ENCODE peak calls at places on chromosomes 12 and 14, in eight cellular contexts. Y, X, N, Z, P, I, V and C are unnamed samples.

GRCh38 chr12:98154850-98155249 is 360.5 kb upstream of the TMPO start:
- DNase-seq in Y (no peak), X (no peak), Z (peak), N (peak), I (peak), P (no peak), V (peak), C (peak)

GRCh38 chr14:48275301-48275700 is 599.9 kb upstream of the MDGA2 start:
- DNase-seq in N (no peak), X (no peak), Z (no peak), Y (no peak), P (no peak), I (no peak), V (peak), C (no peak)

GRCh38 chr14:95293474-95293873 is 26.2 kb downstream of the CLMN start:
- DNase-seq in N (no peak), V (no peak), I (no peak), P (no peak), Y (no peak), Z (no peak), X (no peak), C (no peak)

GRCh38 chr14:37403656-37404055 is 191.4 kb downstream of the FOXA1 start:
- DNase-seq in X (no peak), I (no peak), Y (no peak), Z (no peak), N (no peak), V (no peak), P (no peak), C (no peak)

GRCh38 chr12:25053021-25053271 is 104.0 kb upstream of the BCAT1 start:
- DNase-seq in V (no peak), Z (no peak), Y (no peak), X (no peak), P (no peak), I (no peak), N (no peak), C (no peak)

GRCh38 chr12:113155060-113155459 is 5.5 kb downstream of the CFAP73 start:
- DNase-seq in X (no peak), P (no peak), I (no peak), Z (no peak), Y (no peak), V (no peak), N (no peak), C (no peak)

GRCh38 chr14:60590907-60591510 is 58.3 kb downstream of the SIX1 start:
- DNase-seq in N (peak), Z (no peak), P (no peak), Y (no peak), I (no peak), V (peak), X (no peak), C (no peak)

GRCh38 chr12:80720516-80720915 is 3.8 kb downstream of the MYF5 start:
- DNase-seq in V (no peak), N (no peak), P (no peak), Y (no peak), I (no peak), Z (no peak), X (no peak), C (no peak)

GRCh38 chr12:98418357-98419075 is 96.9 kb upstream of the TMPO start:
- DNase-seq in P (peak), N (peak), X (no peak), Y (peak), Z (peak), I (peak), V (peak), C (peak)

GRCh38 chr12:45532113-45532512 is 197.4 kb upstream of the ARID2 start:
- DNase-seq in N (no peak), I (no peak), Y (no peak), V (no peak), X (no peak), P (no peak), Z (no peak), C (no peak)

GRCh38 chr12:121581681-121582439 is 1.0 kb upstream of the KDM2B start:
- DNase-seq in N (no peak), P (no peak), Z (peak), Y (no peak), V (peak), X (peak), I (peak), C (peak)

GRCh38 chr12:120093592-120094355 is 22.8 kb downstream of the RAB35 start:
- DNase-seq in I (peak), V (no peak), N (no peak), X (peak), P (no peak), Z (no peak), Y (no peak), C (no peak)

GRCh38 chr14:35355981-35356839 is 48.3 kb downstream of the NFKBIA start:
- DNase-seq in I (no peak), P (no peak), Z (no peak), V (peak), N (no peak), Y (no peak), X (peak), C (peak)

GRCh38 chr14:62253931-62254330 is 491.7 kb downstream of the SNAPC1 start:
- DNase-seq in V (no peak), X (no peak), P (no peak), Y (no peak), N (no peak), Z (no peak), I (no peak), C (peak)

GRCh38 chr12:40505327-40505726 is 186.9 kb upstream of the CNTN1 start:
- DNase-seq in X (no peak), I (no peak), P (no peak), V (no peak), Z (no peak), Y (no peak), N (no peak), C (no peak)

GRCh38 chr14:104977681-104978647 is at the start of gene AHNAK2:
- DNase-seq in P (peak), Y (peak), I (peak), N (peak), X (peak), Z (peak), V (peak), C (peak)

GRCh38 chr12:54017845-54018607 is 9.2 kb downstream of the HOXC8 start:
- DNase-seq in Y (peak), X (peak), Z (peak), N (no peak), P (peak), I (peak), V (no peak), C (peak)

GRCh38 chr12:212799-213526 is 994 bp downstream of the SLC6A12 start:
- DNase-seq in Z (no peak), X (peak), I (peak), Y (no peak), V (no peak), N (no peak), P (no peak), C (no peak)

GRCh38 chr12:11877869-11878780 is 192.6 kb upstream of the BCL2L14 start:
- DNase-seq in Y (no peak), P (peak), N (no peak), X (peak), Z (peak), I (peak), V (peak), C (peak)

GRCh38 chr14:56156096-56156495 is 37.9 kb downstream of the PELI2 start:
- DNase-seq in V (no peak), N (no peak), Z (no peak), I (no peak), X (no peak), Y (no peak), P (no peak), C (no peak)

GRCh38 chr14:92960706-92961566 is 38.0 kb downstream of the CHGA start:
- DNase-seq in V (peak), X (no peak), Y (no peak), N (peak), P (peak), Z (no peak), I (no peak), C (peak)

GRCh38 chr14:74924061-74924460 is 1.0 kb upstream of the RPS6KL1 start:
- DNase-seq in P (no peak), Z (no peak), I (no peak), N (no peak), X (no peak), Y (peak), V (no peak), C (no peak)

GRCh38 chr12:1117970-1118563 is 127.0 kb downstream of the ERC1 start:
- DNase-seq in Y (no peak), V (peak), N (peak), P (no peak), Z (peak), I (peak), X (peak), C (peak)

GRCh38 chr14:91241848-91242247 is 2.7 kb downstream of the GPR68 start:
- DNase-seq in Y (no peak), X (no peak), I (no peak), V (no peak), P (no peak), N (no peak), Z (no peak), C (no peak)

GRCh38 chr12:31215521-31216232 is 110.3 kb downstream of the SINHCAF start:
- DNase-seq in Y (peak), X (no peak), V (no peak), N (no peak), P (no peak), I (peak), Z (no peak), C (no peak)

GRCh38 chr14:56002316-56002715 is 115.9 kb upstream of the PELI2 start:
- DNase-seq in P (peak), N (no peak), Z (no peak), I (no peak), X (no peak), Y (no peak), V (peak), C (no peak)

GRCh38 chr12:84599539-84599938 is 313.1 kb downstream of the SLC6A15 start:
- DNase-seq in I (no peak), V (peak), X (peak), Z (no peak), P (no peak), N (no peak), Y (no peak), C (peak)

GRCh38 chr12:3000548-3001275 is 41.5 kb downstream of the TEAD4 start:
- DNase-seq in V (no peak), Z (no peak), P (no peak), Y (no peak), I (peak), N (no peak), X (no peak), C (no peak)

GRCh38 chr12:132776816-132777568 is 15.4 kb upstream of the ANKLE2 start:
- DNase-seq in X (no peak), Z (no peak), V (peak), N (no peak), Y (no peak), P (peak), I (peak), C (peak)

GRCh38 chr14:89787525-89787924 is 167.0 kb downstream of the EFCAB11 start:
- DNase-seq in I (no peak), X (peak), Z (no peak), N (no peak), Y (no peak), P (no peak), V (peak), C (no peak)

GRCh38 chr12:113231275-113232231 is 10.3 kb downstream of the TPCN1 start:
- DNase-seq in P (no peak), I (peak), Z (peak), N (no peak), V (peak), Y (peak), X (no peak), C (peak)

GRCh38 chr14:22047105-22047504 is 373.5 kb upstream of the OR4E1 start:
- DNase-seq in N (no peak), Z (peak), X (no peak), V (no peak), I (peak), Y (no peak), P (no peak), C (peak)

GRCh38 chr12:99386907-99387306 is 260.6 kb upstream of the GARIN6 start:
- DNase-seq in V (peak), P (no peak), Z (no peak), I (no peak), Y (no peak), X (no peak), N (no peak), C (peak)

GRCh38 chr14:99853206-99853605 is 60.0 kb downstream of the EML1 start:
- DNase-seq in Y (no peak), V (no peak), N (no peak), Z (no peak), P (peak), I (no peak), X (no peak), C (no peak)

GRCh38 chr14:39060818-39061437 is 42.1 kb downstream of the SEC23A start:
- DNase-seq in Z (no peak), N (no peak), V (no peak), P (no peak), I (no peak), Y (no peak), X (no peak), C (no peak)

GRCh38 chr12:31228811-31229792 is 96.8 kb downstream of the SINHCAF start:
- DNase-seq in Z (no peak), N (no peak), X (no peak), V (no peak), Y (no peak), I (peak), P (peak), C (no peak)

DNA sequence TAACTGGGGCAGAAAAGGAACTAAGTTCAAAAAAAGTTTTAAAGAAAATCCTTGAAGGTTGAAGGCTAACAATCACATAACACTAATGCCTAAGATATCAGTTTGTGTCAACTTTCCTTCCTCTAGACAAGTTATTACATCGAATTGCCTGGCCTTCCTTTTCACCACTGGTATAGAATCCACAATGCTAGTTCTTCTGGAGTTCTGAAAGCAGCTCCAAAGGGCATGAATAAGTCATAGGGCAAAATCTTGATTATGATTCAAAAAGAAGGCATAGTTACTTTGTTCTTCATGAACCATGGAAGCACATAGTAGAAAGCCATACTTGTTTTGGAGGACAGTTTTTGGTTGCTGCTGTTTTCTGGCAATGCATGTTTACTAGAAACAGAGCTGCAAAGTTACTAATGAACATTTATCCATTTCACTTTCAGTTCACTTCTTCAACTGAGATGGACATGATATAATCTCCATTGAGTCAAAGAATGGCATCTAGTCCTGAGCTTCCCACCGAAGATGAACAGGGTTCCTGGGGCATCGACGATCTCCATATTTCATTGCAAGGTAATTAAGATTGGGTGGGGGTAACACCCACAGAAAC is 56.0 kb downstream of the SYNE2 start:
- DNase-seq in V (no peak), Y (no peak), N (no peak), X (no peak), P (no peak), I (no peak), Z (peak), C (no peak)
- H3K4me3 ChIP-seq in V (peak), Y (peak), N (no peak), X (no peak), P (peak), I (no peak), Z (peak), C (peak)

GRCh38 chr12:52949413-52950331 is 754 bp downstream of the KRT18 start:
- DNase-seq in V (peak), P (no peak), Y (peak), I (peak), Z (peak), N (peak), X (no peak), C (peak)
- TF ChIP-seq CTCF in V (no peak), P (no peak), Y (no peak), I (peak), Z (no peak), N (no peak), X (no peak), C (no peak)

DNA sequence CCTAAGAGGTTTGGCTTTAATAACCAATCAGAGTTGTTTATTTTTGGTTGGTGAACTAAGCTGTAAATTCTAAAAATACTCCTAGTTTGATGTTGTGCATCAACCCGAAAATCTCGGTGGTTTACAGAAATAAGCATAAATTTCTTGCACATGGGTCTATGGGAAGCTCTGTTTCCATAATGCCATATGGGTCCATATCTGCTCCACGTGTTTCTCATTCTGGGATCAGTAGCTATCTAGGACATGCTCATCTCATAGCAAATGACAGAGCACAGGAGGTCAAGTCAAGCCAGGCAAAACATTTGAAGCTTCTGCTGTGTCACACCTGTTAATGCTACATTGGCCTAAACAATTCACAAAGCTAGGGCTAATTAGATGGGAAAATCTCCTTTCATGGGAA is 23.1 kb downstream of the NUP37 start:
- DNase-seq in N (no peak), I (no peak), P (no peak), V (no peak), X (no peak), Z (no peak), Y (no peak), C (no peak)
- H3K4me3 ChIP-seq in N (no peak), I (no peak), P (no peak), V (no peak), X (no peak), Z (no peak), Y (no peak), C (no peak)

DNA sequence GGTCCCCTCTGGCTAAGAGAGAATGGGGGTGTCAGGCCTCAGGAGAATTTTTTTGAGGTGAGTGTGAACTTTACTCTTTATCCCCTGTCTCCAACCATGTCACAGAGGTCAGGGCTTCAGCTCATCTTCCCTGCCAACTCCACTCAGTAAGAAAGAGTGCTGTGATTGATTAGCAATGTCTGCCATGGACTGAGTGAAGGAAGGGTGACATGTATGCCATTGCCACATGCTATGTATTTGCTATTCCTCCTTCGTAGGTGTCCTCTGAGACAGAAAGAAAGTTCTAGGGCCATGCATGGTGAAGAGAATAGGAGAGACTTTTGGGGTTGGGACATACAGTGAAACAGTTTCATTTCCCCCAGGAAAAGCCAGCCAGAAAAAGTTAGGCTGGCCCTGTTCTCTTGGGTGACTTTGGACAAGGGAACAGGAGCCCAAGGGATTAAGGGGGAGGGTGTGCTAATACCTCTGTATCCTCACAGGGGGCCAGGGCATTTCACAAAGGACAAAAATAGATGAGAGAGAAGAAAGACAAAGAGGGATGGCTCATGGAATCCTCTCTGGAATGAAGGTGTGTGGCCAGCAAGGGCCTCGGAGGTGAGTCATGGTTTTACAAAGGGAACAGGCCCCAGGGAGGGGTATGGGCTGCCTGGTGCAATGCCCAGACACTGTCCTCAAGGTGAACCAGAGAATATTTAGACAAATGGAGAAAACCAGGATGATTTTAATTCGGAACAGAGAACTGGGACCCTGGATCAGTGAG is 13.9 kb upstream of the MYL2 start:
- DNase-seq in Z (no peak), Y (no peak), N (no peak), P (no peak), V (peak), I (no peak), X (no peak), C (peak)
- TF ChIP-seq CTCF in Z (no peak), Y (no peak), N (no peak), P (no peak), V (no peak), I (no peak), X (no peak), C (no peak)

GRCh38 chr12:57521475-57522018 is 1.1 kb upstream of the MBD6 start:
- DNase-seq in P (no peak), Y (peak), N (peak), V (peak), X (peak), I (peak), Z (no peak), C (no peak)
- H3K4me3 ChIP-seq in P (peak), Y (peak), N (peak), V (no peak), X (peak), I (no peak), Z (no peak), C (no peak)

GRCh38 chr12:12892670-12893290 is 1.4 kb downstream of the GPRC5A start:
- DNase-seq in Z (no peak), P (no peak), Y (peak), V (no peak), X (no peak), I (no peak), N (no peak), C (no peak)

GRCh38 chr12:12891646-12892355 is 439 bp downstream of the GPRC5A start:
- DNase-seq in N (no peak), X (no peak), Z (no peak), V (no peak), Y (no peak), P (no peak), I (no peak), C (no peak)

GRCh38 chr12:12889701-12890100 is 1.7 kb upstream of the GPRC5A start:
- DNase-seq in Y (no peak), N (no peak), Z (no peak), X (no peak), P (no peak), V (no peak), I (peak), C (no peak)

GRCh38 chr12:12890492-12890814 is 909 bp upstream of the GPRC5A start:
- DNase-seq in X (no peak), Y (peak), Z (peak), V (no peak), N (no peak), I (peak), P (no peak), C (no peak)

DNA sequence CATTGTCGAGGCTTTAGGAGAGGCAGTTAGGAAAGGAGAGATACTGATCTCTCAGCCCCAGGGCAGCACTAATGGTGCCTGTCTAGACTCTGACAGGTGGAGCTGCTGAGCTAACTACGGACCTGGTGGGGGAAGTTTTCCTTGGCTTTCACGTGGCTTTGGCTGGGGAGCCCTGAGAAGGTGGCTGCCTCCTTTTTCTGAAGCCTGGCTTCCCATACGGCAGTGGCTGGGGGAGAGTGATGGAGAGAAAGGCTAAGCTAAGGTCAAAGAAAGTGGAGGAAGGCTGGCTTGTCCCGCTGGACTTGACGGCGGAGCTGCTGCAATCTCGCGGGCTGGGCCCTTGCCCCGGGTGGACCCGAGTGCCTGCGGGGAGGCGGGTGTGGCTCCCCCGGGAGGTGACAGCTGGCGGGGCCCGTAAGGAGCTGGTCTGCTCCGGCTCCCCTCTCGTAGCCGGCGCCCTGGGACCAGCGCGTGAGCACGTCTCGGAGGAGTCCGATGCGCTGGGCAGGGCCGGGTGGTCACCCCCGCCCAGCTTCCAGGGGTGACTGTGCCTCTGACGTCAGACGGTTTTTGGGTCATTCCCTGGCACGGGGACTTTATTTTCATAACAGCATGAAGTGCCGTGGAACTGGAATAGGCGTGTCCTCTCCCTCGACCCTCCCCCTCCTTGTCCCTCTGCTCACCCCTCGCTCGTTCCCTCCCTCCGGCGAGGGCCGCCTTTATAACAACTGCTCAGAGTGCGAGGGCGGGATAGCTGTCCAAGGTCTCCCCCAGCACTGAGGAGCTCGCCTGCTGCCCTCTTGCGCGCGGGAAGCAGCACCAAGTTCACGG is at the start of gene GPRC5A:
- DNase-seq in P (peak), N (peak), I (peak), V (peak), Y (peak), Z (peak), X (peak), C (peak)
- TF ChIP-seq CTCF in P (no peak), N (peak), I (peak), V (peak), Y (peak), Z (peak), X (no peak), C (peak)